ENCODE peak calls at places on chromosome 20, in five cellular contexts. J is choroid plexus epithelial cell, U is foreskin fibroblast, Q is hepatocyte, K is AG09309. S is an unnamed sample.

GRCh38 chr20:48604936-48605335 is 222.9 kb downstream of the PREX1 start:
- DNase-seq in J (no peak), U (no peak), Q (no peak), K (no peak), S (no peak)

GRCh38 chr20:31837896-31838397 is 7.5 kb downstream of the FOXS1 start:
- DNase-seq in J (peak), U (peak), Q (no peak), K (no peak), S (peak)

GRCh38 chr20:10466325-10466724 is 31.2 kb downstream of the SLX4IP start:
- DNase-seq in J (no peak), U (no peak), Q (no peak), K (no peak), S (no peak)

GRCh38 chr20:33569290-33570094 is 79.6 kb downstream of the CBFA2T2 start:
- DNase-seq in J (no peak), U (no peak), Q (no peak), K (no peak), S (no peak)

GRCh38 chr20:50110141-50111047 is 2.6 kb downstream of the UBE2V1 start:
- DNase-seq in J (peak), U (no peak), Q (peak), K (no peak), S (peak)

GRCh38 chr20:58997141-58997770 is 9.8 kb downstream of the CTSZ start:
- DNase-seq in J (no peak), U (no peak), Q (no peak), K (no peak), S (no peak)

GRCh38 chr20:11972478-11972877 is 54.8 kb downstream of the BTBD3 start:
- DNase-seq in J (no peak), U (no peak), Q (no peak), K (no peak), S (no peak)

GRCh38 chr20:3166913-3167342 is 6.4 kb downstream of the LZTS3 start:
- DNase-seq in J (no peak), U (no peak), Q (no peak), K (no peak), S (no peak)

GRCh38 chr20:52869698-52870288 is 102.4 kb upstream of the TSHZ2 start:
- DNase-seq in J (no peak), U (no peak), Q (no peak), K (no peak), S (no peak)

GRCh38 chr20:37407573-37408002 is 61.6 kb downstream of the SRC start:
- DNase-seq in J (no peak), U (no peak), Q (no peak), K (no peak), S (peak)

GRCh38 chr20:57089701-57090144 is 176.7 kb downstream of the BMP7 start:
- DNase-seq in J (peak), U (peak), Q (peak), K (no peak), S (peak)

GRCh38 chr20:31606928-31607639 is 2.0 kb downstream of the ID1 start:
- DNase-seq in J (peak), U (peak), Q (peak), K (no peak), S (peak)

GRCh38 chr20:54345301-54345724 is 130.1 kb upstream of the DOK5 start:
- DNase-seq in J (peak), U (peak), Q (no peak), K (peak), S (peak)

GRCh38 chr20:1473821-1474220 is 7.2 kb upstream of the NSFL1C start:
- DNase-seq in J (no peak), U (no peak), Q (no peak), K (no peak), S (no peak)

GRCh38 chr20:63536241-63536977 is 767 bp downstream of the PTK6 start:
- DNase-seq in J (peak), U (peak), Q (no peak), K (no peak), S (no peak)

GRCh38 chr20:1827974-1828785 is 67.0 kb upstream of the SIRPA start:
- DNase-seq in J (no peak), U (no peak), Q (peak), K (no peak), S (no peak)

GRCh38 chr20:25353754-25354705 is 36.6 kb downstream of the ABHD12 start:
- DNase-seq in J (no peak), U (no peak), Q (peak), K (no peak), S (no peak)

GRCh38 chr20:32348207-32348606 is 9.9 kb upstream of the ASXL1 start:
- DNase-seq in J (no peak), U (no peak), Q (no peak), K (no peak), S (no peak)

GRCh38 chr20:50270569-50270968 is 79.9 kb downstream of the CEBPB start:
- DNase-seq in J (no peak), U (no peak), Q (no peak), K (no peak), S (no peak)

GRCh38 chr20:43658068-43658722 is 8.7 kb upstream of the MYBL2 start:
- DNase-seq in J (no peak), U (peak), Q (peak), K (no peak), S (peak)

GRCh38 chr20:17875106-17875980 is 93.3 kb downstream of the SNX5 start:
- DNase-seq in J (peak), U (peak), Q (peak), K (peak), S (peak)

GRCh38 chr20:50280851-50281655 is 90.4 kb downstream of the CEBPB start:
- DNase-seq in J (no peak), U (no peak), Q (no peak), K (no peak), S (no peak)

DNA sequence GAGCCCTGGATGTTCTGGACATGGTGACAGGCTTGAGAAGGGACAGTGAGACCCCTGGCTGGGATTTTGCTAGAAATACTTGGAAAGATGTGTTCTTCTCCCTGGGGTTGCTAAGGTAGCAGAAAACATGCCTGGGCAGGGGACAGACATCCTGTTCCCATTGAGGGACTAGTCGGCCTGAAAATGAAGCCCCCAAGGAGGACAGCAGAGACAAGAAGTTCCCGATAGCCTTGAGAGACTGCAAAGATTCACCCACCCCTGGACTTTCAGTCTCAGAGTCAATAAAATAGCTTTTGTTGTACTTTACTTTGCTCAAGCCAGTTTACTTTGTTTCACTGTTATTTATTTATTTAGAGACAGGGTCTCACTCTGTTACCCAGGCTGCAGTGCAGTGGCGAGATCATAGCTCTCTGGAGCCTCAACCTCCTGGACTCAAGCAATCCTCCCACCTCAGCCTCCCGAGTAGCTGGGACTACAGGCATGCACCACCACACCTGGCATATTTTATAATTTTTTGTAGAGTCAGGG is 28.4 kb downstream of the ATP9A start:
- DNase-seq in J (no peak), U (no peak), Q (no peak), K (no peak), S (no peak)
- TF ChIP-seq CTCF in J (no peak), U (no peak), Q (no peak), K (no peak), S (no peak)

DNA sequence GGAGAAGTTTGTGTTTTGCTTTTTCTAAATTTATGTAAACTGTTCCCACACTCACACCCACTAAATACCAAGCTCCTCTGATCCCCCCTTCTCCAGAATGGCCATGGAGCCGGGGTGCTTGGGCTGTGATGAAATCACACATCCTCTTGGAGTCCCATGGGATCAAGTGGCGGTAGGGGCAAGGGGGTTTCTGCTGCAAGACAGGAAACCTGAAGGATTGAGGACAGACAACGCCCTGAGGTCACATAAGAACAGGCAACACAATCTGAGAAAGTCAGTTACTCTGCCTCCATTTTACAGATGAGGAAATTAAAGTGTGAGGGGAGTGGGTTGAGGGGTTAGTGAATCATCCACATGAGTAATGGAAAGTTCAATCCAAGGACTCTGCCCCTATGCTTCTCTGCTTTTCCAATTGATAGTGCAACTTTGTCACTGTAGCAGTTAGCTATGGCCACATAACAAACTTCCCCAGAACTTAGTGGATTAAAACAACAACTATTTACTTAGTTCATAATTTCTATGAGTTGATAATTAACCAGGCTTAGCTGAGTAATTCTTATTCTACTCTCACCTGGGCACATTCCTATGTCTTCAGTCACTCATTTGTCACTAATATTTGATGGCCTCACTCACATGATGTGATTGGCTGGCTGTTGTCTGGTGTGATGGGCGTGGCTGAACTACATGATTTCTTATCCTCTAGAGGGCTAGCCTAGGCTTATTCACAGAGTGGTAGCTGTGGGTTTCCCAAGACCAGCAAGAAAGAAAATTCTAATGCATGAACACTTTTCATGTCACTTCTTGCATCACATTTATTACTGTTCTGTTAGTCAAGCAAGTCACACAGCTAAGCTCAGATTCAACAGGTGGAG is 311.1 kb upstream of the RNF24 start:
- DNase-seq in J (no peak), U (no peak), Q (peak), K (no peak), S (no peak)
- TF ChIP-seq CTCF in J (no peak), U (no peak), Q (no peak), K (no peak), S (no peak)

GRCh38 chr20:40471261-40471629 is 217.8 kb downstream of the MAFB start:
- DNase-seq in J (peak), U (no peak), Q (no peak), K (no peak), S (no peak)
- TF ChIP-seq CTCF in J (peak), U (no peak), Q (peak), K (no peak), S (no peak)

GRCh38 chr20:45971675-45972499 is at the start of gene ZNF335:
- DNase-seq in J (peak), U (peak), Q (peak), K (peak), S (peak)
- TF ChIP-seq CTCF in J (peak), U (no peak), Q (no peak), K (no peak), S (peak)

DNA sequence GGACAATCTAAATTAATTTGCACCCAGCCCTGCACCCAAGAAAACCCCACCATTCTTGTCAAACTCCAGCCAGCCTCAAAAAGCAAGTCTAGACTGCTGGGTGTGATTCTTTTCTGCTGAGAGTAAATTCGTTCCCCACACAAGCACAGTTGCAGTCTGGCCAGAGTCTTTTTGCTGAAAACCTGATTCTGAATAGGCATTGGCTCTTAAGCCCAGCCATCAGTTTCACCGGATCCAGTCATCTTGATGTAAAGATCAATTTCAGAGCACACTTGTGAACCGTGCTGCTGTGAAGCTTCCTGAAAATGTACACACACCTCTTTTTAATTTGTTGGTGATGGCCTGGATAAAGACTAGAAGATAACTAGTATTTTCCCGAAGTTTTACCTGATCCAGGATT is 159.4 kb upstream of the GGTLC1 start:
- DNase-seq in J (no peak), U (no peak), Q (no peak), K (no peak), S (no peak)
- TF ChIP-seq CTCF in J (no peak), U (no peak), Q (no peak), K (no peak), S (no peak)